ENCODE peak calls at places on chromosomes 7 and 10, in five cellular contexts. F is PC-9, S is GM23338, X is HCT116, H is hepatocyte. D is an unnamed sample.
A peak's percentile ranks its signal among the peaks of the same experiment; 100 is the strongest.

GRCh38 chr10:27745719-27746363 is at the start of gene MKX:
- DNase-seq in X (no peak), F (no peak), H (peak; percentile 69), S (peak; percentile 95), D (peak; percentile 92)

GRCh38 chr7:140068033-140068432 is 5.3 kb upstream of the PARP12 start:
- DNase-seq in F (no peak), H (no peak), S (no peak), X (no peak), D (no peak)

GRCh38 chr10:71429929-71430328 is 33.2 kb downstream of the CDH23 start:
- DNase-seq in H (no peak), X (no peak), S (peak; percentile 72), F (no peak), D (no peak)

GRCh38 chr7:55252386-55252785 is 112.8 kb upstream of the LANCL2 start:
- DNase-seq in F (no peak), S (no peak), H (no peak), X (no peak), D (peak; percentile 14)

GRCh38 chr10:34710391-34710751 is 104.7 kb downstream of the PARD3 start:
- DNase-seq in X (no peak), F (peak; percentile 44), H (no peak), S (no peak), D (peak; percentile 92)

GRCh38 chr10:86109421-86109820 is 257.2 kb downstream of the GRID1 start:
- DNase-seq in X (no peak), F (no peak), H (no peak), S (no peak), D (no peak)

GRCh38 chr10:89032141-89032814 is 41.7 kb downstream of the FAS start:
- DNase-seq in X (peak; percentile 33), F (peak; percentile 46), S (peak; percentile 55), H (no peak), D (peak; percentile 93)

GRCh38 chr10:23512355-23513058 is 73.6 kb downstream of the OTUD1 start:
- DNase-seq in S (no peak), F (peak; percentile 20), H (peak; percentile 15), X (peak; percentile 74), D (peak; percentile 81)

GRCh38 chr7:116206141-116206540 is 4.2 kb upstream of the TES start:
- DNase-seq in S (no peak), F (no peak), X (no peak), H (no peak), D (no peak)

GRCh38 chr7:13856012-13856411 is 133.5 kb downstream of the ETV1 start:
- DNase-seq in H (no peak), X (no peak), F (no peak), S (no peak), D (no peak)

GRCh38 chr7:138785587-138786437 is 12.0 kb upstream of the TMEM213 start:
- DNase-seq in X (peak; percentile 39), F (peak; percentile 60), S (no peak), H (no peak), D (peak; percentile 47)

GRCh38 chr7:106065560-106066500 is 46.3 kb downstream of the SYPL1 start:
- DNase-seq in X (no peak), F (peak; percentile 60), S (no peak), H (no peak), D (peak; percentile 72)

GRCh38 chr10:125048101-125048864 is 106.4 kb downstream of the ZRANB1 start:
- DNase-seq in H (peak; percentile 93), F (peak; percentile 72), S (peak; percentile 94), X (peak; percentile 88), D (peak; percentile 89)

GRCh38 chr7:148575640-148576411 is 14.7 kb upstream of the C7orf33 start:
- DNase-seq in H (peak; percentile 75), S (peak; percentile 83), X (peak; percentile 22), F (peak; percentile 72), D (peak; percentile 81)

GRCh38 chr10:48473704-48474103 is 131.2 kb downstream of the ARHGAP22 start:
- DNase-seq in S (no peak), F (no peak), X (no peak), H (no peak), D (no peak)

GRCh38 chr10:51103818-51104217 is 29.5 kb downstream of the PRKG1 start:
- DNase-seq in H (no peak), X (no peak), F (no peak), S (no peak), D (peak; percentile 33)

GRCh38 chr7:121102619-121103018 is 114.1 kb downstream of the CPED1 start:
- DNase-seq in X (no peak), F (peak; percentile 68), S (peak; percentile 68), H (peak; percentile 13), D (no peak)

GRCh38 chr7:41146423-41146822 is 556.5 kb downstream of the INHBA start:
- DNase-seq in X (no peak), H (no peak), F (no peak), S (no peak), D (no peak)

GRCh38 chr10:44320727-44321126 is 64.2 kb downstream of the CXCL12 start:
- DNase-seq in F (no peak), S (no peak), X (no peak), H (no peak), D (no peak)

GRCh38 chr10:25934673-25935139 is 677 bp downstream of the MYO3A start:
- DNase-seq in F (no peak), S (peak; percentile 57), X (no peak), H (peak; percentile 71), D (no peak)

GRCh38 chr10:78770167-78771090 is 298.3 kb upstream of the ZMIZ1 start:
- DNase-seq in S (no peak), X (no peak), F (no peak), H (no peak), D (no peak)

GRCh38 chr7:123190109-123190831 is 9.5 kb downstream of the SLC13A1 start:
- DNase-seq in F (no peak), H (no peak), S (no peak), X (no peak), D (no peak)

GRCh38 chr10:88113232-88113631 is 249.8 kb downstream of the PTEN start:
- DNase-seq in H (no peak), F (no peak), X (no peak), S (no peak), D (no peak)

GRCh38 chr10:101291254-101292193 is 62.3 kb upstream of the LBX1 start:
- DNase-seq in X (no peak), F (no peak), S (peak; percentile 83), H (peak; percentile 85), D (peak; percentile 54)

GRCh38 chr10:89431977-89432376 is 17.6 kb downstream of the IFIT5 start:
- DNase-seq in F (no peak), S (no peak), H (peak; percentile 50), X (no peak), D (peak; percentile 38)

GRCh38 chr7:155203882-155204691 is 93.6 kb upstream of the INSIG1 start:
- DNase-seq in F (no peak), S (no peak), H (no peak), X (no peak), D (no peak)

GRCh38 chr7:5001003-5001402 is 42.0 kb upstream of the MMD2 start:
- DNase-seq in F (no peak), H (no peak), S (no peak), X (no peak), D (no peak)

GRCh38 chr7:89456556-89456955 is 661.0 kb upstream of the TEX47 start:
- DNase-seq in X (no peak), F (no peak), H (no peak), S (no peak), D (no peak)

GRCh38 chr10:124053971-124054370 is 39.4 kb downstream of the CHST15 start:
- DNase-seq in S (peak; percentile 36), X (peak; percentile 38), F (no peak), H (no peak), D (no peak)

DNA sequence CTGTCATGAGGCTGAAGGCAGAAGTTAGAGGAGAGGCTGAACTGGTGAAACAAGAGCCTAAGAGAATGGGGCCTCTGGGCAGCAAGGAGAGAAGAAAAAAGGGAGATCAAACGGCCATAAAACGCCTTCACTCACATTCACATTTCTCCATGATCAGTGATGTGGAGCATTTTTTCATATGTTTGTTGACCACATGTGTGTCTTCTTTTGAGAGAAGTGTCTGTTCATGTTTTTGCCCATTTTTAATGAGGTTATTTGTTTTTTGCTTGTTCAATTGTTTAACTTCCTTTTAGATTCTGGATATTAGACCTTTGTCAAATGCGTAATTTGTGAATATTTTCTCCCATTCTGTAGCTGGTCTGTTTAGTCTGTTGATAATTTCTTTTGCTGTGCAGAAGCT is 155.0 kb downstream of the TMEM26 start:
- DNase-seq in S (no peak), X (no peak), F (no peak), H (no peak), D (no peak)
- H3K9me2 ChIP-seq in S (peaks cover 10% of the 10 kb centered on the region), X (no peaks in the 10 kb centered on the region), F (no peaks in the 10 kb centered on the region), H (no peaks in the 10 kb centered on the region), D (no peaks in the 10 kb centered on the region)

GRCh38 chr7:100968031-100968430 is 1.3 kb upstream of the MUC12 start:
- DNase-seq in F (no peak), S (peak; percentile 64), X (no peak), H (no peak), D (no peak)

GRCh38 chr7:100965723-100966541 is 3.4 kb upstream of the MUC12 start:
- DNase-seq in S (peak; percentile 100), F (peak; percentile 92), X (peak; percentile 91), H (peak; percentile 96), D (peak; percentile 86)

GRCh38 chr7:100968650-100969049 is 715 bp upstream of the MUC12 start:
- DNase-seq in F (no peak), X (no peak), H (no peak), S (no peak), D (peak; percentile 13)

GRCh38 chr7:100966542-100967291 is 2.6 kb upstream of the MUC12 start:
- DNase-seq in S (peak; percentile 46), F (no peak), X (no peak), H (no peak), D (no peak)

DNA sequence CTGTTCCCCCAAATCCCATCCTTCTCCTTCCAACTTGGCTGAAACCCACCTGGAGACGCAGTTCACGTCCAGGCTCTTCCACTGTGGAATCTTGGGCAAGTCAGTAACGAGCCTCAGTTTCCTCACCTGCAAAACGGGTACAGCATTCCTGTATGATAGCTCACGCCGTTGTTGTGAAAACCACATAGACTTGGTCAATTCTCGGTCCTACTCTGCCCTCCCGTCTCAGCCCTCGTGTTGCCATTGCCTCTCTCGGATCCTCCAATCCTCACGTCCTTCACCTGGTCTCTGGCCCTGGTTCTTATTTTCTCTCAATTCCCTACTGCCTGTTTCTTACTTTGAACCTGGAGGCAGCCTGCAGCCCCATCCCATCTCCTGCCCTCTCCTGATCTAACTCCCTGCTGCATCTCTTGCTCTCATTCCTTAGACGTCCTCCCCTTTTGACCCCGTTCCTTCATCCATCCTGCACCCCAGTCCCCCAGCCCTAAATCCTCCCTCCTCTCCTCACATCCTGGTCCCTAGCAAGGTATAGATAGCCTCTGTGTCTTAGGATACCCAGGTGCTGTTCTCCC is 2.0 kb upstream of the MUC12 start:
- DNase-seq in H (no peak), F (peak; percentile 5), X (no peak), S (peak; percentile 43), D (peak; percentile 36)
- TF ChIP-seq EZH2 in H (no peak), F (no peak), X (no peak), S (no peak), D (no peak)

DNA sequence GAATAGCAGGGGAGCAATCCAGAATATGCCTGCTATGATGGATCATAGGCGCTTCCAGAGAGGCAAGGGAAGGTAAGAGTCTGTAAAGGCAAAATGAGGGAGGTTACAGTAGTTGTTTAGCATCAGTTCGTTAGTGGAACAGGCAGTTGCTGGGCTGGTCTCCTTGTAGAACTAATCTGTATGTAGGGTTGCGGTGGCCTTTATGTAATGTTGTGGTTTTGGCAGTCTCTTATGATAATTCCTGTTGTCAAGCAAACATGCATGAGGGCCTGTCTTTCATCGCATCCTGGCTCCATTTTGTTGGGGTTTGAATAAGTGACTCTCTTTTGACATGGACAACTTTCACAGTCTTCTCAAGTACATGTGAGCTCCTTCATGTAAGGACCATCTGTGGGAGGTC is 427.8 kb upstream of the LRGUK start:
- DNase-seq in S (no peak), H (no peak), F (no peak), X (no peak), D (no peak)
- H3K9me2 ChIP-seq in S (no peaks in the 10 kb centered on the region), H (no peaks in the 10 kb centered on the region), F (no peaks in the 10 kb centered on the region), X (no peaks in the 10 kb centered on the region), D (no peaks in the 10 kb centered on the region)

GRCh38 chr10:93068411-93069244 is 5.1 kb upstream of the CYP26A1 start:
- DNase-seq in F (no peak), S (peak; percentile 77), X (no peak), H (no peak), D (peak; percentile 49)
- TF ChIP-seq EZH2 in F (no peak), S (peak; percentile 73), X (no peak), H (no peak), D (peak; percentile 32)